ENCODE peak calls at places on chromosomes 5 and 9, in nine cellular contexts. M, W, R, D, E, A, T, F and L are unnamed samples. For H3K36me3, the result is how much of the 10 kb centered on the place peaks cover.

GRCh38 chr5:72108200-72109050 is 1.1 kb downstream of the MAP1B start:
- DNase-seq in T (peak), W (peak), F (peak), M (peak), E (peak), D (peak), A (peak), R (peak), L (peak)

GRCh38 chr5:19270153-19270552 is 717.8 kb downstream of the CDH18 start:
- DNase-seq in T (no peak), A (peak), W (peak), F (no peak), M (no peak), R (no peak), D (no peak), E (no peak), L (no peak)

GRCh38 chr5:89297111-89297510 is 414.1 kb upstream of the MEF2C start:
- DNase-seq in W (no peak), A (no peak), T (no peak), F (no peak), M (no peak), R (no peak), D (no peak), E (no peak), L (no peak)

GRCh38 chr9:124800306-124801259 is 23.6 kb downstream of the OLFML2A start:
- DNase-seq in D (peak), E (no peak), W (peak), A (no peak), T (peak), F (no peak), M (peak), R (no peak), L (peak)

GRCh38 chr5:131419877-131420276 is 156.0 kb downstream of the CDC42SE2 start:
- DNase-seq in R (no peak), W (no peak), M (no peak), D (no peak), T (no peak), A (no peak), F (no peak), E (no peak), L (no peak)

GRCh38 chr5:157068339-157068738 is 9.4 kb upstream of the HAVCR1 start:
- DNase-seq in T (no peak), M (no peak), E (no peak), D (no peak), R (no peak), A (no peak), F (no peak), W (no peak), L (no peak)

GRCh38 chr5:123992641-123993040 is 480.7 kb downstream of the CSNK1G3 start:
- DNase-seq in W (no peak), T (no peak), M (no peak), D (no peak), R (no peak), A (no peak), F (no peak), E (no peak), L (no peak)

GRCh38 chr5:108028411-108028810 is 353.5 kb downstream of the FBXL17 start:
- DNase-seq in F (peak), M (no peak), D (no peak), E (no peak), A (peak), T (no peak), R (no peak), W (no peak), L (peak)

GRCh38 chr9:2101524-2101923 is 86.4 kb downstream of the SMARCA2 start:
- DNase-seq in A (no peak), T (no peak), M (no peak), D (no peak), E (no peak), F (no peak), W (no peak), R (no peak), L (no peak)

GRCh38 chr5:146924132-146924531 is 45.6 kb upstream of the PPP2R2B start:
- DNase-seq in A (no peak), T (no peak), E (no peak), R (no peak), W (no peak), M (no peak), F (no peak), D (no peak), L (no peak)

GRCh38 chr9:24073237-24073636 is 247.2 kb upstream of the ELAVL2 start:
- DNase-seq in W (no peak), R (no peak), D (no peak), F (no peak), T (no peak), M (no peak), E (no peak), A (no peak), L (no peak)

GRCh38 chr5:175521313-175521833 is 43.0 kb downstream of the SFXN1 start:
- DNase-seq in D (no peak), F (no peak), W (no peak), A (no peak), M (no peak), E (no peak), R (no peak), T (no peak), L (no peak)

DNA sequence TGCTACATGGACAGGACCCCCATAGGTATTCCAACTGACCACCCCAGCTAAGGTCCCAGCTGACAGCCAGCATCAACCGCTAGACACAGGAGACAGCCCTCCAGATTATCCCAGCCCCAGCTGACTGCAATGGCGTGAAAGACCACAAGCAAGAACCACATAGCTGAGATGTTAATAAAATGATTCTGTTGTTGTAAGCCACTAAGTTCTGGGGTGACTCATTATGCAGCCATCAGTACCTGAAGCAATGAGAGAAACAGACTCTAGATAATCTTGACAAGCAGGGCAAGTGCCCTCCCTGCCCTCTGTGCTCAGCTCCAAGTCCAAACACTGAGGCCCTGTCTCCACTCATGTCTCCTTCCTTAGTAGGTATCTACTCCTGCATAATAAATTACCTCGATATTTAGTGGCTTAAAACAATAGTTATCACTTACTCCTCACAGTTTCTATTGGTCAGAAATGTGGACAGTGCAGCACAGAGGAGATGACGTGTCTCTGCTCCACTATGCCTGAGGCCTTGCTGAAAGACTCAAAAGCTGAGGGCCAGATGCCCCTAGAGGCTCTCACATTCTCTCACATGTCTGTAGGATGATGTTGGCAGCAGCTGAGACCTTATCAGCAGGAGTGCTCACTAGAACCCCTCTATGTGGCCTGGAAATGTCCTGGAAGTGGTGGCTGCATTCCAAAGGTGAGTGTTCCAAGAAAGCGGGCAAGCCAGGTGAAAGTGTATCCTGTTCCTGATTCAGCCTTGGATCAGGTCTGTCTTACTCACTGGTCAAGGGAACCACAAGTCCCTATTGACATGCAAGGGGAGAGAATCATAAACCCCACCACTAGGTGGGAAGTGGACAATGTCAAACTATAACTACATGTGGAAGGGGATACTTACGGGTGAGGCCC is 2.5 kb downstream of the MGAT1 start:
- DNase-seq in E (peak), T (no peak), M (no peak), F (peak), W (no peak), A (no peak), D (no peak), R (no peak), L (no peak)
- H3K4me3 ChIP-seq in E (peak), T (peak), M (no peak), F (no peak), W (no peak), A (no peak), D (peak), R (no peak), L (no peak)

GRCh38 chr9:335373-335772 is 120.7 kb downstream of the DOCK8 start:
- DNase-seq in M (no peak), T (no peak), E (no peak), W (no peak), F (no peak), A (no peak), D (no peak), R (no peak), L (no peak)
- H3K36me3 ChIP-seq in M (under half), T (half or more), E (under half), W (under half), F (under half), A (under half), D (under half), R (under half), L (under half)

GRCh38 chr5:1642621-1643061 is 118.9 kb upstream of the LPCAT1 start:
- DNase-seq in R (no peak), T (peak), W (no peak), D (no peak), M (no peak), F (no peak), A (no peak), E (no peak), L (no peak)

GRCh38 chr5:1647580-1647979 is 123.8 kb upstream of the LPCAT1 start:
- DNase-seq in M (no peak), A (no peak), T (peak), D (no peak), R (peak), F (no peak), W (no peak), E (no peak), L (no peak)

GRCh38 chr5:1643651-1644392 is 120.1 kb upstream of the LPCAT1 start:
- DNase-seq in A (no peak), E (no peak), M (no peak), D (no peak), W (no peak), T (peak), R (peak), F (peak), L (no peak)

GRCh38 chr5:1642221-1642620 is 118.5 kb upstream of the LPCAT1 start:
- DNase-seq in T (peak), W (no peak), R (peak), A (no peak), M (no peak), F (no peak), E (no peak), D (no peak), L (no peak)

GRCh38 chr5:1644810-1645571 is 121.2 kb upstream of the LPCAT1 start:
- DNase-seq in M (peak), F (peak), A (peak), R (peak), E (peak), T (peak), D (peak), W (peak), L (peak)
- H3K4me3 ChIP-seq in M (no peak), F (no peak), A (peak), R (peak), E (no peak), T (peak), D (no peak), W (no peak), L (no peak)

GRCh38 chr5:112784726-112785125 is 47.0 kb downstream of the APC start:
- DNase-seq in D (no peak), F (no peak), T (no peak), M (no peak), A (no peak), R (no peak), E (no peak), W (no peak), L (peak)
- H3K36me3 ChIP-seq in D (under half), F (under half), T (under half), M (under half), A (half or more), R (half or more), E (under half), W (under half), L (under half)